ENCODE peak calls at places on chromosomes 2 and 18, in six cellular contexts. One of them, this sample, is unnamed.

GRCh38 chr18:55300469-55301195 is 287.4 kb downstream of the TCF4 start:
- DNase-seq in breast epithelium: no peak
- DNase-seq in transverse colon: no peak
- DNase-seq in upper lobe of left lung: no peak
- DNase-seq in sigmoid colon: no peak
- DNase-seq in HCT116: no peak
- DNase-seq in this sample: no peak

GRCh38 chr18:59272221-59272888 is 899 bp downstream of the RAX start:
- DNase-seq in sigmoid colon: no peak
- DNase-seq in HCT116: no peak
- DNase-seq in breast epithelium: no peak
- DNase-seq in upper lobe of left lung: peak; percentile 75
- DNase-seq in transverse colon: no peak
- DNase-seq in this sample: no peak

GRCh38 chr2:44965684-44966083 is 24.2 kb downstream of the SIX3 start:
- DNase-seq in upper lobe of left lung: no peak
- DNase-seq in HCT116: no peak
- DNase-seq in breast epithelium: no peak
- DNase-seq in sigmoid colon: no peak
- DNase-seq in transverse colon: no peak
- DNase-seq in this sample: no peak

GRCh38 chr2:57720728-57721627 is 325.6 kb upstream of the VRK2 start:
- DNase-seq in transverse colon: peak; percentile 8
- DNase-seq in HCT116: peak; percentile 48
- DNase-seq in sigmoid colon: no peak
- DNase-seq in breast epithelium: no peak
- DNase-seq in upper lobe of left lung: no peak
- DNase-seq in this sample: no peak

GRCh38 chr2:38676681-38677080 is 10.8 kb downstream of the GALM start:
- DNase-seq in upper lobe of left lung: no peak
- DNase-seq in transverse colon: no peak
- DNase-seq in HCT116: no peak
- DNase-seq in breast epithelium: no peak
- DNase-seq in sigmoid colon: no peak
- DNase-seq in this sample: no peak

GRCh38 chr18:24631238-24632025 is 171.0 kb downstream of the HRH4 start:
- DNase-seq in transverse colon: no peak
- DNase-seq in breast epithelium: no peak
- DNase-seq in upper lobe of left lung: peak; percentile 29
- DNase-seq in sigmoid colon: no peak
- DNase-seq in HCT116: no peak
- DNase-seq in this sample: no peak

GRCh38 chr2:132374551-132374950 is 42.1 kb upstream of the GPR39 start:
- DNase-seq in sigmoid colon: peak; percentile 66
- DNase-seq in breast epithelium: no peak
- DNase-seq in upper lobe of left lung: no peak
- DNase-seq in transverse colon: no peak
- DNase-seq in HCT116: no peak
- DNase-seq in this sample: no peak

GRCh38 chr2:209579236-209579749 is 155.4 kb downstream of the MAP2 start:
- DNase-seq in transverse colon: no peak
- DNase-seq in upper lobe of left lung: no peak
- DNase-seq in sigmoid colon: no peak
- DNase-seq in HCT116: no peak
- DNase-seq in breast epithelium: no peak
- DNase-seq in this sample: no peak

GRCh38 chr2:176383100-176383499 is 113.9 kb downstream of the MTX2 start:
- DNase-seq in upper lobe of left lung: no peak
- DNase-seq in sigmoid colon: no peak
- DNase-seq in HCT116: no peak
- DNase-seq in transverse colon: no peak
- DNase-seq in breast epithelium: no peak
- DNase-seq in this sample: no peak

GRCh38 chr2:160194946-160195345 is 5.1 kb downstream of the ITGB6 start:
- DNase-seq in HCT116: no peak
- DNase-seq in breast epithelium: no peak
- DNase-seq in sigmoid colon: no peak
- DNase-seq in transverse colon: no peak
- DNase-seq in upper lobe of left lung: no peak
- DNase-seq in this sample: no peak

GRCh38 chr2:120719471-120719870 is 16.2 kb upstream of the GLI2 start:
- DNase-seq in sigmoid colon: no peak
- DNase-seq in breast epithelium: no peak
- DNase-seq in HCT116: no peak
- DNase-seq in upper lobe of left lung: no peak
- DNase-seq in transverse colon: no peak
- DNase-seq in this sample: no peak

GRCh38 chr2:160574472-160575140 is 81.0 kb upstream of the RBMS1 start:
- DNase-seq in HCT116: no peak
- DNase-seq in upper lobe of left lung: no peak
- DNase-seq in sigmoid colon: no peak
- DNase-seq in transverse colon: no peak
- DNase-seq in breast epithelium: no peak
- DNase-seq in this sample: no peak

GRCh38 chr2:176415946-176416499 is 146.8 kb downstream of the MTX2 start:
- DNase-seq in sigmoid colon: no peak
- DNase-seq in HCT116: no peak
- DNase-seq in breast epithelium: no peak
- DNase-seq in upper lobe of left lung: no peak
- DNase-seq in transverse colon: no peak
- DNase-seq in this sample: no peak

GRCh38 chr2:48065096-48065495 is 158.8 kb upstream of the FBXO11 start:
- DNase-seq in transverse colon: no peak
- DNase-seq in upper lobe of left lung: no peak
- DNase-seq in breast epithelium: no peak
- DNase-seq in sigmoid colon: no peak
- DNase-seq in HCT116: no peak
- DNase-seq in this sample: no peak

GRCh38 chr2:55490554-55490953 is 29.0 kb upstream of the CFAP36 start:
- DNase-seq in breast epithelium: no peak
- DNase-seq in sigmoid colon: no peak
- DNase-seq in upper lobe of left lung: no peak
- DNase-seq in transverse colon: peak; percentile 11
- DNase-seq in HCT116: no peak
- DNase-seq in this sample: peak; percentile 26

DNA sequence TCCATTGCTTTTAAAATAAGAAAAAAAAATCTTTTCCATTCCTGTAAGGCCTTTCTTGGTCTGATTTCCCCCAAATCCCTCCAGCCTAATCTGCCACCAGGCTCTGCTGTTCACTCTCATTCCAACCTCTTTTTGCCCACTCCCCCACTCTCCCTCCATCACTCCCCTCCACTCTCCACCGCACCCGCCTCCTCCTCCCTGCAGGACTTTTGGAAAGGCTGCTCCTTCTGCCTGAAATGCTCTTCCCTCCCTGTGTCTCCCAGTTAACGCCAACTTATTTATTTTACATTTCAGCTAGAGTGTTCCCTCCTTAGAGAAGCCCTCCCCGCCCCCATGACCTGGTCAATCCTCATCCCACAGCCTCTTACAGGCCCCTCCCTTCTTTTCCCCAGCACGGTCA is 4.7 kb upstream of the WNT6 start:
- DNase-seq in breast epithelium: no peak
- DNase-seq in HCT116: no peak
- DNase-seq in transverse colon: no peak
- DNase-seq in sigmoid colon: no peak
- DNase-seq in upper lobe of left lung: no peak
- DNase-seq in this sample: no peak
- TF ChIP-seq POLR2A in breast epithelium: no peak
- TF ChIP-seq POLR2A in HCT116: no peak
- TF ChIP-seq POLR2A in transverse colon: no peak
- TF ChIP-seq POLR2A in sigmoid colon: no peak
- TF ChIP-seq POLR2A in upper lobe of left lung: no peak
- TF ChIP-seq POLR2A in this sample: no peak

GRCh38 chr2:197909377-197909776 is 105.0 kb downstream of the PLCL1 start:
- DNase-seq in sigmoid colon: no peak
- DNase-seq in upper lobe of left lung: no peak
- DNase-seq in HCT116: peak; percentile 6
- DNase-seq in transverse colon: no peak
- DNase-seq in breast epithelium: no peak
- DNase-seq in this sample: no peak
- TF ChIP-seq POLR2A in sigmoid colon: no peak
- TF ChIP-seq POLR2A in upper lobe of left lung: no peak
- TF ChIP-seq POLR2A in HCT116: no peak
- TF ChIP-seq POLR2A in transverse colon: no peak
- TF ChIP-seq POLR2A in breast epithelium: no peak
- TF ChIP-seq POLR2A in this sample: no peak

DNA sequence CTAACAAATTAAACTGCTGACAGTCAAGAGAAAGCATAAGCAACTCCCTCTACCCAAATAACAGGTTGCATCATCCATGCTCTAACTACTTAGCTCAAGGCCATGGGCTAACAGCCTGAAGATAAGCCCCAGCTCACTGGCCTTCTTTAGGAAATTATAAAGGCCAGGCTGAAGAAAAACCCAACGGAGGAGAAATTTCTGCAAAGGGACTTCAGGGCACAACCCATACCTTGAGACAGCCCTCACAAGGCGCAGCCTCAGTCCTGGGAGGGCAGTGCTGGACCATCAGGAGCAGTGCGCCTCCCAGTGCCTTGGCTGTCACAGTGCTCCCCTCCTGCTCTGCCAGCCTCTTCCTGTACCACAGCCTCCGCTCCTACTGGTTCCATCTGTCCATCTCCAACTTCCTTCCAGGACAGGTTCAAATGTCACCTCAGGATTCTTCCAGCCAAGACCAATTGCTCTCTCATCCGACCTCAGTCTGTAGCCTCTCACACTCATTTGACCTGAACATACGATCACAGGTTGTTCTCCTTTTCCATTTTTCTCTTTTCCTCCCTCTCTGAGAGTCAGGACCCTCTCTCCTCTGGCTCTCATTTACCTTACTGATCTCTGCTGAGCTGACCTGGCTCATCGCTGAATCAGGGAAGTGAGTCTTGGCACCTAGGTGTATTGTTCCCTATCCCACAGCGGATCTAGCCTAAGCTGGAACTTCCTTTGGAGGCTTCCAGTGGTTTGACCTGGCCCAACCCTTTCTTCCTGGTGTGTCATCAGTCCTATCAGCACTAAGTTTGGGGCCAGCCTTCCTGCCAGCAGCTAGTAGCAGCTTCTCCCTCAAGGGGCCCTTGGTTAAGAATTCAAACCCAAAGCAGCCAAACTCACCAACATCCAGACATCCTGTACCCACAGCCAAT is 1.9 kb downstream of the MCFD2 start:
- DNase-seq in HCT116: peak; percentile 27
- DNase-seq in sigmoid colon: peak; percentile 69
- DNase-seq in breast epithelium: peak; percentile 35
- DNase-seq in upper lobe of left lung: no peak
- DNase-seq in transverse colon: peak; percentile 32
- DNase-seq in this sample: peak; percentile 38
- TF ChIP-seq POLR2A in HCT116: no peak
- TF ChIP-seq POLR2A in sigmoid colon: no peak
- TF ChIP-seq POLR2A in breast epithelium: no peak
- TF ChIP-seq POLR2A in upper lobe of left lung: no peak
- TF ChIP-seq POLR2A in transverse colon: no peak
- TF ChIP-seq POLR2A in this sample: no peak

GRCh38 chr2:240567137-240567871 is 980 bp upstream of the RNPEPL1 start:
- DNase-seq in HCT116: no peak
- DNase-seq in sigmoid colon: peak; percentile 68
- DNase-seq in transverse colon: peak; percentile 55
- DNase-seq in upper lobe of left lung: peak; percentile 34
- DNase-seq in breast epithelium: peak; percentile 18
- DNase-seq in this sample: peak; percentile 42

GRCh38 chr2:240565267-240566202 is 2.7 kb upstream of the RNPEPL1 start:
- DNase-seq in upper lobe of left lung: peak; percentile 87
- DNase-seq in breast epithelium: peak; percentile 86
- DNase-seq in HCT116: peak; percentile 87
- DNase-seq in transverse colon: peak; percentile 90
- DNase-seq in sigmoid colon: peak; percentile 83
- DNase-seq in this sample: peak; percentile 91

GRCh38 chr2:240566203-240567136 is 1.8 kb upstream of the RNPEPL1 start:
- DNase-seq in breast epithelium: peak; percentile 91
- DNase-seq in HCT116: peak; percentile 81
- DNase-seq in upper lobe of left lung: peak; percentile 99
- DNase-seq in transverse colon: peak; percentile 98
- DNase-seq in sigmoid colon: peak; percentile 98
- DNase-seq in this sample: peak; percentile 97

GRCh38 chr2:240564191-240564570 is 4.0 kb downstream of the DUSP28 start:
- DNase-seq in transverse colon: no peak
- DNase-seq in sigmoid colon: peak; percentile 32
- DNase-seq in HCT116: no peak
- DNase-seq in breast epithelium: no peak
- DNase-seq in upper lobe of left lung: peak; percentile 55
- DNase-seq in this sample: no peak

DNA sequence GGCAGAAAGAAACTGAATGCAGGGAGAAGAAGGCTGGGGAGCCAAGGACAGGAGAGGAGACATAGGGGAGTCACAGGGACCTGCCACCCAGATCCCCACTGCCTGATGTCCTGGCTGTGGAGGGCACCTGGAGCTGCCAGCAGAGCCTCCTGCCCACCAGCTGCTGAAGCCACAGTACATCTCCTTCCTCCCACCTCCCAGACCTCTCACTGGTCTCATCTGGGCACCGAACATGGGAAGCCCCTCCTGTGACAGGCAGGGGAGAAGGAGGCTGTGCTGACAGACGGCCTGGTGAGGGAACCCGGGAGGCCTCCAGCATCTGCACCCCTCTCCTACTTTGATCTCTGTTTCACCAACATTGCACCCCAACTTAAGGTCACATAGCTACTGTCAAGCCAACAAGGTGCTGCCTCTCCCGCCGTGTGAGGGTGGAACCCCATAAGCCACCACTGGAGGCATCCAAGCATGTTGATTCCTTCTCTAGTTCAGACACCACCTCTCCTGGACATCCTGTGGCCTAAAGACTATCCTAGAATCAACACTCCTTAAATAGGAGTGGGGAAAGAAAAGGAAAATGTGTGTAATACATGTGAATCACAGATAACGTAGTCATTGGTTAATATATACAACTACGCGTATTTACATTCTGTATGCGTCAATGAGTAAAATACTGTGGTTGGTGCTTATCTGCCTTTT is 3.6 kb upstream of the RNPEPL1 start:
- DNase-seq in breast epithelium: peak; percentile 17
- DNase-seq in sigmoid colon: no peak
- DNase-seq in transverse colon: peak; percentile 14
- DNase-seq in HCT116: no peak
- DNase-seq in upper lobe of left lung: no peak
- DNase-seq in this sample: no peak
- TF ChIP-seq POLR2A in breast epithelium: no peak
- TF ChIP-seq POLR2A in sigmoid colon: no peak
- TF ChIP-seq POLR2A in transverse colon: no peak
- TF ChIP-seq POLR2A in HCT116: no peak
- TF ChIP-seq POLR2A in upper lobe of left lung: no peak
- TF ChIP-seq POLR2A in this sample: no peak

GRCh38 chr18:63319383-63320040 is at the start of gene BCL2:
- DNase-seq in transverse colon: peak; percentile 45
- DNase-seq in HCT116: no peak
- DNase-seq in upper lobe of left lung: no peak
- DNase-seq in breast epithelium: peak; percentile 46
- DNase-seq in sigmoid colon: peak; percentile 82
- DNase-seq in this sample: no peak
- TF ChIP-seq POLR2A in transverse colon: peak; percentile 12
- TF ChIP-seq POLR2A in HCT116: no peak
- TF ChIP-seq POLR2A in upper lobe of left lung: no peak
- TF ChIP-seq POLR2A in breast epithelium: no peak
- TF ChIP-seq POLR2A in sigmoid colon: peak; percentile 23
- TF ChIP-seq POLR2A in this sample: no peak

DNA sequence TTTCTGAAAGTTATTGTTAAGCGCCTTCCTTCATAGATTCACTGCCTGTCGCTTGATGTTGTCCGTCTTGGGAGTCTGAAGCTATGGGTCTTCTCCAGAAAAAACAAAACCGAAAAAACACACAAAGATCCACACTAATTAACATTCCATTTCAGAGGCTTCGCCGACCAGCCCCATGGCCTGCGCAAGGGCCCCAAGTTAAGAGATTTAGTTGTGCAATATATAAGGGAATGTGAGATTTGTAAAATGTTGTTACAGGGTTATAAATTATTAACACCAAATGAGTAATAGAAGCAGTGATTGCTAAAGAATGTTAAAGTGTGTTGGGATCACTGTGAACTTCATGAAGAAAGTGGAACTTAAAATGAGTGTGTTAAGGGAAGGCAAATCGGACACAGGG is 827 bp downstream of the CFAP221 start:
- DNase-seq in sigmoid colon: no peak
- DNase-seq in breast epithelium: no peak
- DNase-seq in HCT116: no peak
- DNase-seq in transverse colon: no peak
- DNase-seq in upper lobe of left lung: no peak
- DNase-seq in this sample: no peak
- TF ChIP-seq POLR2A in sigmoid colon: no peak
- TF ChIP-seq POLR2A in breast epithelium: no peak
- TF ChIP-seq POLR2A in HCT116: no peak
- TF ChIP-seq POLR2A in transverse colon: no peak
- TF ChIP-seq POLR2A in upper lobe of left lung: no peak
- TF ChIP-seq POLR2A in this sample: no peak

This sample was measured in stomach.